ENCODE peak calls at places on chromosomes 11 and 22, in six cellular contexts. One of them, this sample, is unnamed.

GRCh38 chr11:33315822-33316221 is 58.6 kb downstream of the HIPK3 start:
- ATAC-seq in upper lobe of left lung: no peak
- ATAC-seq in HepG2: no peak
- ATAC-seq in GM12878: no peak
- ATAC-seq in K562: no peak
- ATAC-seq in A549: no peak
- ATAC-seq in this sample: no peak

GRCh38 chr11:64754919-64755662 is 4.7 kb downstream of the PYGM start:
- ATAC-seq in upper lobe of left lung: no peak
- ATAC-seq in K562: no peak
- ATAC-seq in A549: no peak
- ATAC-seq in HepG2: no peak
- ATAC-seq in GM12878: no peak
- ATAC-seq in this sample: no peak

GRCh38 chr11:102552447-102553200 is 22.1 kb upstream of the MMP7 start:
- ATAC-seq in GM12878: peak
- ATAC-seq in K562: no peak
- ATAC-seq in A549: peak
- ATAC-seq in HepG2: no peak
- ATAC-seq in upper lobe of left lung: peak
- ATAC-seq in this sample: no peak

GRCh38 chr11:73257342-73258103 is 14.6 kb upstream of the P2RY6 start:
- ATAC-seq in HepG2: peak
- ATAC-seq in A549: peak
- ATAC-seq in upper lobe of left lung: peak
- ATAC-seq in GM12878: no peak
- ATAC-seq in K562: peak
- ATAC-seq in this sample: peak

GRCh38 chr11:79189055-79189454 is 251.8 kb downstream of the TENM4 start:
- ATAC-seq in GM12878: no peak
- ATAC-seq in upper lobe of left lung: peak
- ATAC-seq in K562: no peak
- ATAC-seq in HepG2: no peak
- ATAC-seq in A549: no peak
- ATAC-seq in this sample: no peak

GRCh38 chr11:124970925-124971324 is 16.9 kb downstream of the CCDC15 start:
- ATAC-seq in K562: peak
- ATAC-seq in GM12878: peak
- ATAC-seq in HepG2: peak
- ATAC-seq in A549: no peak
- ATAC-seq in upper lobe of left lung: peak
- ATAC-seq in this sample: no peak

GRCh38 chr11:21410513-21410912 is 741.1 kb downstream of the NELL1 start:
- ATAC-seq in GM12878: no peak
- ATAC-seq in HepG2: no peak
- ATAC-seq in upper lobe of left lung: no peak
- ATAC-seq in A549: no peak
- ATAC-seq in K562: no peak
- ATAC-seq in this sample: no peak

GRCh38 chr22:30557243-30557642 is 10.7 kb upstream of the SEC14L6 start:
- ATAC-seq in A549: peak
- ATAC-seq in HepG2: peak
- ATAC-seq in K562: no peak
- ATAC-seq in upper lobe of left lung: no peak
- ATAC-seq in GM12878: peak
- ATAC-seq in this sample: no peak

GRCh38 chr22:39622881-39623367 is 52.4 kb downstream of the CACNA1I start:
- ATAC-seq in upper lobe of left lung: peak
- ATAC-seq in GM12878: peak
- ATAC-seq in K562: peak
- ATAC-seq in HepG2: peak
- ATAC-seq in A549: peak
- ATAC-seq in this sample: no peak

GRCh38 chr11:92697461-92698314 is 271.8 kb upstream of the MTNR1B start:
- ATAC-seq in upper lobe of left lung: no peak
- ATAC-seq in HepG2: no peak
- ATAC-seq in K562: no peak
- ATAC-seq in GM12878: peak
- ATAC-seq in A549: no peak
- ATAC-seq in this sample: no peak
- H3K4me3 ChIP-seq in upper lobe of left lung: no peak
- H3K4me3 ChIP-seq in HepG2: no peak
- H3K4me3 ChIP-seq in K562: no peak
- H3K4me3 ChIP-seq in GM12878: no peak
- H3K4me3 ChIP-seq in A549: no peak
- H3K4me3 ChIP-seq in this sample: peak

GRCh38 chr22:50140615-50141014 is 29.9 kb upstream of the PANX2 start:
- ATAC-seq in upper lobe of left lung: no peak
- ATAC-seq in HepG2: no peak
- ATAC-seq in GM12878: no peak
- ATAC-seq in A549: no peak
- ATAC-seq in K562: no peak
- ATAC-seq in this sample: no peak

GRCh38 chr22:50138036-50138435 is 32.5 kb upstream of the PANX2 start:
- ATAC-seq in HepG2: no peak
- ATAC-seq in upper lobe of left lung: no peak
- ATAC-seq in K562: no peak
- ATAC-seq in GM12878: no peak
- ATAC-seq in A549: no peak
- ATAC-seq in this sample: no peak

GRCh38 chr22:50138988-50139387 is 31.5 kb upstream of the PANX2 start:
- ATAC-seq in GM12878: no peak
- ATAC-seq in K562: no peak
- ATAC-seq in A549: no peak
- ATAC-seq in upper lobe of left lung: no peak
- ATAC-seq in HepG2: no peak
- ATAC-seq in this sample: no peak

GRCh38 chr22:50141462-50141861 is 29.1 kb upstream of the PANX2 start:
- ATAC-seq in HepG2: peak
- ATAC-seq in A549: no peak
- ATAC-seq in GM12878: no peak
- ATAC-seq in upper lobe of left lung: no peak
- ATAC-seq in K562: no peak
- ATAC-seq in this sample: no peak

GRCh38 chr22:50139843-50140415 is 30.6 kb upstream of the PANX2 start:
- ATAC-seq in upper lobe of left lung: no peak
- ATAC-seq in HepG2: peak
- ATAC-seq in K562: peak
- ATAC-seq in GM12878: peak
- ATAC-seq in A549: no peak
- ATAC-seq in this sample: no peak
- TF ChIP-seq EP300 in upper lobe of left lung: no peak
- TF ChIP-seq EP300 in HepG2: no peak
- TF ChIP-seq EP300 in K562: peak
- TF ChIP-seq EP300 in GM12878: no peak
- TF ChIP-seq EP300 in A549: no peak
- TF ChIP-seq EP300 in this sample: no peak

GRCh38 chr22:19940536-19941364 is 822 bp upstream of the COMT start:
- ATAC-seq in A549: peak
- ATAC-seq in K562: peak
- ATAC-seq in HepG2: peak
- ATAC-seq in upper lobe of left lung: no peak
- ATAC-seq in GM12878: peak
- ATAC-seq in this sample: no peak
- H3K4me3 ChIP-seq in A549: peak
- H3K4me3 ChIP-seq in K562: peak
- H3K4me3 ChIP-seq in HepG2: peak
- H3K4me3 ChIP-seq in upper lobe of left lung: peak
- H3K4me3 ChIP-seq in GM12878: peak
- H3K4me3 ChIP-seq in this sample: peak

DNA sequence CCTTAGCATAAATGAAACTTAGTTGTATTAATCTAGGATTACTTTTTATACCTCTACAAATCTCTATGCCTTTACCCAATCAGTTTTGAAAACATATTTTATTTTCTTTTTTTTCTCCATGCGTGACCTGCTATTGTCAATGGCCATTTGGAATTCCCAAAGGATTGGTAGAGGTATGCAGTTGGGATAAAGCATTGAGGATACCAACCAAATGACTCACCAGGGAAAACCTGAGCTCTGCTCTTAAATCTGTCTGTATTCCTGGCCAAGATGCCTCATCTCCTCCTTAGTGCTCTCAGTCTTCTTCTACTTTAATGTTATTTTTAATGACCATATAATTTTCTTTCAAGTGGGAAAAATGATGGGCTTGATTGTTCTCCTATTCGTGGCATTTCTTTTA is 61.9 kb downstream of the EHF start:
- ATAC-seq in upper lobe of left lung: no peak
- ATAC-seq in A549: no peak
- ATAC-seq in HepG2: no peak
- ATAC-seq in GM12878: no peak
- ATAC-seq in K562: no peak
- ATAC-seq in this sample: no peak
- TF ChIP-seq EP300 in upper lobe of left lung: no peak
- TF ChIP-seq EP300 in A549: no peak
- TF ChIP-seq EP300 in HepG2: no peak
- TF ChIP-seq EP300 in GM12878: no peak
- TF ChIP-seq EP300 in K562: no peak
- TF ChIP-seq EP300 in this sample: no peak

DNA sequence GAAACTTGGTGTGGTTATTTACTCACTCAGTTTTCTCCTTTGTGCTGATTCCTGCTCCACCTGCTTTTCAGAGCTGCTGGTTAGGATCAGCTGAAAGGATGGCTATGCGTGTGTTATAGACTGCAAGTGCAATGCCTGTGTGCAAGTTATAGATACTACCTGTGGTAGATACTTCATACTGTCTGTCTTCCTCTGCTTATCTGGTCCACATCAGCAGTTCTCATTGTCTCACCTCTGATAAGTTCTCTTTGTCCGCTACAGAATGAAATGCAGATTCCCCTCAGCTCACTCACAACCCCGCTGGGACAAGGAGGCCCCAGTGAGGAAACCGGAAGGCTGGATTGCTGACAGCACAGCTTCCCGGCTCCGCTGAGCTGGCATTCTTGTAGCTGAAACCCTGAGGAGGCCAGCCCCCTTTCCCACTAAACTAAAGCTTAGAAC is 37.5 kb upstream of the LYVE1 start:
- ATAC-seq in GM12878: no peak
- ATAC-seq in HepG2: peak
- ATAC-seq in upper lobe of left lung: peak
- ATAC-seq in K562: peak
- ATAC-seq in A549: no peak
- ATAC-seq in this sample: peak
- H3K4me3 ChIP-seq in GM12878: no peak
- H3K4me3 ChIP-seq in HepG2: no peak
- H3K4me3 ChIP-seq in upper lobe of left lung: no peak
- H3K4me3 ChIP-seq in K562: no peak
- H3K4me3 ChIP-seq in A549: no peak
- H3K4me3 ChIP-seq in this sample: no peak

GRCh38 chr11:9070740-9071476 is 20.5 kb downstream of the SCUBE2 start:
- ATAC-seq in A549: no peak
- ATAC-seq in GM12878: peak
- ATAC-seq in upper lobe of left lung: no peak
- ATAC-seq in K562: no peak
- ATAC-seq in HepG2: no peak
- ATAC-seq in this sample: no peak

GRCh38 chr11:9069861-9070470 is 21.4 kb downstream of the SCUBE2 start:
- ATAC-seq in HepG2: no peak
- ATAC-seq in GM12878: no peak
- ATAC-seq in K562: no peak
- ATAC-seq in upper lobe of left lung: no peak
- ATAC-seq in A549: no peak
- ATAC-seq in this sample: no peak

GRCh38 chr11:9065614-9066431 is 25.6 kb downstream of the SCUBE2 start:
- ATAC-seq in K562: peak
- ATAC-seq in GM12878: no peak
- ATAC-seq in A549: peak
- ATAC-seq in HepG2: peak
- ATAC-seq in upper lobe of left lung: no peak
- ATAC-seq in this sample: no peak

GRCh38 chr11:9069256-9069655 is 22.1 kb downstream of the SCUBE2 start:
- ATAC-seq in HepG2: no peak
- ATAC-seq in upper lobe of left lung: no peak
- ATAC-seq in GM12878: no peak
- ATAC-seq in A549: no peak
- ATAC-seq in K562: no peak
- ATAC-seq in this sample: no peak

GRCh38 chr11:9066432-9066925 is 24.9 kb downstream of the SCUBE2 start:
- ATAC-seq in upper lobe of left lung: no peak
- ATAC-seq in K562: peak
- ATAC-seq in HepG2: peak
- ATAC-seq in A549: peak
- ATAC-seq in GM12878: no peak
- ATAC-seq in this sample: no peak
- TF ChIP-seq EP300 in upper lobe of left lung: no peak
- TF ChIP-seq EP300 in K562: no peak
- TF ChIP-seq EP300 in HepG2: no peak
- TF ChIP-seq EP300 in A549: no peak
- TF ChIP-seq EP300 in GM12878: no peak
- TF ChIP-seq EP300 in this sample: no peak

This sample was measured in gastroesophageal sphincter.